ENCODE peak calls at places on chromosomes 3 and 15, in four cellular contexts. One of them, this sample, is unnamed.

GRCh38 chr15:96888764-96889163 is 558.3 kb downstream of the NR2F2 start:
- DNase-seq in HepG2: no peak
- DNase-seq in GM12878: no peak
- DNase-seq in H1: no peak
- DNase-seq in this sample: no peak

GRCh38 chr3:57434041-57434440 is 110.1 kb downstream of the DNAH12 start:
- DNase-seq in HepG2: peak
- DNase-seq in GM12878: no peak
- DNase-seq in H1: no peak
- DNase-seq in this sample: peak

GRCh38 chr3:32392530-32393302 is 1.1 kb downstream of the CMTM7 start:
- DNase-seq in GM12878: no peak
- DNase-seq in H1: no peak
- DNase-seq in HepG2: no peak
- DNase-seq in this sample: no peak

GRCh38 chr3:69867941-69868505 is 128.8 kb downstream of the MITF start:
- DNase-seq in H1: no peak
- DNase-seq in HepG2: no peak
- DNase-seq in GM12878: no peak
- DNase-seq in this sample: no peak

GRCh38 chr3:163523375-163523774 is 1554.9 kb downstream of the SI start:
- DNase-seq in GM12878: no peak
- DNase-seq in H1: no peak
- DNase-seq in HepG2: no peak
- DNase-seq in this sample: no peak

GRCh38 chr3:57805674-57806073 is 49.6 kb downstream of the SLMAP start:
- DNase-seq in HepG2: no peak
- DNase-seq in GM12878: no peak
- DNase-seq in H1: peak
- DNase-seq in this sample: peak

GRCh38 chr3:107987036-107987557 is 103.7 kb downstream of the CD47 start:
- DNase-seq in HepG2: peak
- DNase-seq in H1: no peak
- DNase-seq in GM12878: no peak
- DNase-seq in this sample: no peak

GRCh38 chr15:90837052-90837621 is 31.3 kb upstream of the FURIN start:
- DNase-seq in H1: no peak
- DNase-seq in HepG2: no peak
- DNase-seq in GM12878: no peak
- DNase-seq in this sample: no peak

GRCh38 chr15:99167201-99167600 is 62.3 kb downstream of the SYNM start:
- DNase-seq in HepG2: no peak
- DNase-seq in H1: no peak
- DNase-seq in GM12878: no peak
- DNase-seq in this sample: no peak

GRCh38 chr3:25856902-25857518 is 67.1 kb downstream of the OXSM start:
- DNase-seq in HepG2: peak
- DNase-seq in GM12878: no peak
- DNase-seq in H1: no peak
- DNase-seq in this sample: no peak

GRCh38 chr3:135736740-135737139 is 228.8 kb upstream of the PPP2R3A start:
- DNase-seq in GM12878: no peak
- DNase-seq in H1: peak
- DNase-seq in HepG2: peak
- DNase-seq in this sample: peak

GRCh38 chr3:143167956-143168355 is 48.4 kb downstream of the CHST2 start:
- DNase-seq in H1: no peak
- DNase-seq in HepG2: no peak
- DNase-seq in GM12878: no peak
- DNase-seq in this sample: no peak

DNA sequence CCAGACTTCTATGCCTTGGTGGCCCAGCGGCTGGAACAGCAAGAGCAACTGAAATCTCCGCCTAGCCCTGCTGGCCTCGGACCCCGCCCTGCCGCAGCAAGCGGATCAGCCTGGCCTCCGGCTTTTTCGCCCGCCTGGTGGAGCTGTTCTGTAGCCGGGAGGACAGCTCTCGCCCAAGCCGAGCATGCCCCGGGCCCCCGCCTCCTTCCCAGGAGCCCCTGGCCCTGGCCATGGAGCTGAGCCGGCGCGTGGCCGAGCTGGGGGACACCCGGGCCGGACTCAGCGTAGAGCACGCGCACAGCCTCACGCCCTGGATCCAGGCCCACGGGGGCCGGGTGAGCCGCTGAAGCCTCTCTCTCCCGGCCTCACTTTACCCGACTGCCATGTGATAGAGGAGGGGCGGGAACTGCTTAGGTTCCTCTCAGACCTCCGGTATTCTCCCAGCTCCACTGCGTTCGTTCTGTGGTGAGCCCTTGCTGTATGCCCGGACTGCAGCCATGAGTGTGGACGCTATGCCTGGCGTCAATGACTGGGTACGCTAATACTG is 24.1 kb upstream of the MRPL3 start:
- DNase-seq in GM12878: no peak
- DNase-seq in HepG2: peak
- DNase-seq in H1: no peak
- DNase-seq in this sample: peak
- TF ChIP-seq ZNF274 in GM12878: no peak
- TF ChIP-seq ZNF274 in HepG2: no peak
- TF ChIP-seq ZNF274 in H1: no peak
- TF ChIP-seq ZNF274 in this sample: no peak

GRCh38 chr15:88649286-88649733 is 10.5 kb downstream of the ISG20 start:
- DNase-seq in H1: no peak
- DNase-seq in HepG2: peak
- DNase-seq in GM12878: no peak
- DNase-seq in this sample: no peak
- TF ChIP-seq SUZ12 in H1: no peak
- TF ChIP-seq SUZ12 in HepG2: no peak
- TF ChIP-seq SUZ12 in GM12878: no peak
- TF ChIP-seq SUZ12 in this sample: no peak

DNA sequence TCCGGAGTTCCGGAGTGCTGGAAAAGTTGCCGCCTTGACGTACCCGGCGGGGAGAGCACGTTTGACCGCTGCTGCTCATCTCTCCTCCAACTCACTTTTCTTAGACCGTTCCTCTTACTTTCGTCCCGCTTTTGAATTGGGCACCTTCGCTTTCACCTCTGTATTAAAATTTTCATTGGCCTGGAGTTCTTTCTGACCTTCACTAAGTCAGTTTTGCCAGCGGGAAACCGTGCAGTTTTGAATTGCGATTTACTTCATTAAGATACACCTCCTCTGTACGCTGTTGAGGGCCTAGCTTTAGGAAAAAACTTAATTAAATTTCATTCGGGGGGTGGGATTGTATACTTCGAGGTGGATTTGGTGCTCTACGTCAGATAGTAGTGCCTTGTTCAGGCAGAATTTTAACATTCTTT is 1.3 kb downstream of the GMPS start:
- DNase-seq in GM12878: no peak
- DNase-seq in HepG2: no peak
- DNase-seq in H1: no peak
- DNase-seq in this sample: no peak
- TF ChIP-seq ZNF274 in GM12878: no peak
- TF ChIP-seq ZNF274 in HepG2: no peak
- TF ChIP-seq ZNF274 in H1: no peak
- TF ChIP-seq ZNF274 in this sample: no peak

GRCh38 chr3:51307458-51307857 is 77.6 kb upstream of the MANF start:
- DNase-seq in H1: no peak
- DNase-seq in GM12878: no peak
- DNase-seq in HepG2: no peak
- DNase-seq in this sample: no peak

GRCh38 chr3:51306093-51306492 is 79.0 kb upstream of the MANF start:
- DNase-seq in GM12878: no peak
- DNase-seq in H1: no peak
- DNase-seq in HepG2: no peak
- DNase-seq in this sample: no peak

GRCh38 chr3:51311055-51311454 is 74.0 kb upstream of the MANF start:
- DNase-seq in GM12878: no peak
- DNase-seq in HepG2: peak
- DNase-seq in H1: no peak
- DNase-seq in this sample: no peak
- TF ChIP-seq SUZ12 in GM12878: no peak
- TF ChIP-seq SUZ12 in HepG2: no peak
- TF ChIP-seq SUZ12 in H1: no peak
- TF ChIP-seq SUZ12 in this sample: no peak

GRCh38 chr3:140342668-140343067 is 335.2 kb upstream of the TRIM42 start:
- DNase-seq in HepG2: no peak
- DNase-seq in GM12878: no peak
- DNase-seq in H1: no peak
- DNase-seq in this sample: no peak

GRCh38 chr3:140343709-140344417 is 334.0 kb upstream of the TRIM42 start:
- DNase-seq in GM12878: no peak
- DNase-seq in H1: no peak
- DNase-seq in HepG2: no peak
- DNase-seq in this sample: no peak

GRCh38 chr3:140341817-140342403 is 336.0 kb upstream of the TRIM42 start:
- DNase-seq in HepG2: no peak
- DNase-seq in GM12878: no peak
- DNase-seq in H1: peak
- DNase-seq in this sample: no peak

GRCh38 chr3:140344601-140345000 is 333.3 kb upstream of the TRIM42 start:
- DNase-seq in H1: no peak
- DNase-seq in HepG2: no peak
- DNase-seq in GM12878: no peak
- DNase-seq in this sample: no peak

DNA sequence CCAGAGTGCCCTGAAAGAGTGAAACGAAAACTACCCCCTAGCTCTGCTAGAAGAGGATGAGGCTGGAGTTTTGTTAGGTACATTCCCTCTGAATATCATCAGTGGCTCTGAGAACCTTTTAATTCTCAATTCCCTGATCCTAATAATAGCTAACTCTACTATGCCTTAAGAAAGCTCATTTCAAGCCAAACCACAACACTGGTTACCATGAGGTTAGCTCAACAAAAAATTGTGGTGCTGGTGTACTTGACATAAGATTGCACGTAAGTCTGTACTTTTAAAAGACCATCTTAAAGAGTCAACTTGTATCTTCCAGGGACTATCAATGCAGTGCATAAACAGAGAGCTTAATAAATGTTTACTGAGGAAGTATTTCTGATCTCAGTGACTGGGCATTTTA is 334.7 kb upstream of the TRIM42 start:
- DNase-seq in GM12878: no peak
- DNase-seq in H1: no peak
- DNase-seq in HepG2: no peak
- DNase-seq in this sample: no peak
- TF ChIP-seq ZNF274 in GM12878: no peak
- TF ChIP-seq ZNF274 in H1: no peak
- TF ChIP-seq ZNF274 in HepG2: no peak
- TF ChIP-seq ZNF274 in this sample: no peak

GRCh38 chr3:124813541-124813940 is 73.6 kb downstream of the ITGB5 start:
- DNase-seq in HepG2: no peak
- DNase-seq in GM12878: no peak
- DNase-seq in H1: no peak
- DNase-seq in this sample: no peak

GRCh38 chr3:124809039-124809438 is 78.1 kb downstream of the ITGB5 start:
- DNase-seq in H1: no peak
- DNase-seq in GM12878: no peak
- DNase-seq in HepG2: no peak
- DNase-seq in this sample: no peak

GRCh38 chr3:124812291-124813265 is 74.6 kb downstream of the ITGB5 start:
- DNase-seq in GM12878: no peak
- DNase-seq in H1: no peak
- DNase-seq in HepG2: peak
- DNase-seq in this sample: no peak

GRCh38 chr3:124810970-124811369 is 76.2 kb downstream of the ITGB5 start:
- DNase-seq in GM12878: no peak
- DNase-seq in HepG2: no peak
- DNase-seq in H1: no peak
- DNase-seq in this sample: no peak

DNA sequence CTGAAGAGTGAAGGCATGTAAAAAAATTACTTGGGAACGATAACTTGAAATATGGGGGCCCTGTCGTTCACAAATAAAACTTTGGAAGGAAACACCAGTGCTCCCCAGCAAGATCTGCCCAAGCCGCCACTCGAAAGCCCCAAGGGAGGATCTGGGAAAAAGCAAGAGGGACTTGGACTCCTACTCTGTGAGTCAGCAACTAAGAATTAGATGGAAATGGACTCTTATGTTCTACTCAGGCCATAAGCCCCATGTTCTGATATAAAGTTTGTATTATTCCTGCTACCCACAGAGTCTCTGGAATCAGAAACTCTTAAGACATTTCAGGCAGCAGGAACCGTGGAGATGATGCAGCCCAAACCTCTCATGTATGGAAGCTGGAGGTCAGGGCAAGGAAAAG is 75.7 kb downstream of the ITGB5 start:
- DNase-seq in H1: no peak
- DNase-seq in GM12878: no peak
- DNase-seq in HepG2: no peak
- DNase-seq in this sample: no peak
- TF ChIP-seq SUZ12 in H1: no peak
- TF ChIP-seq SUZ12 in GM12878: no peak
- TF ChIP-seq SUZ12 in HepG2: no peak
- TF ChIP-seq SUZ12 in this sample: no peak